ENCODE peak calls at places on chromosomes 13 and 19, in nine cellular contexts. M is gastrocnemius medialis; T is left ventricle myocardium inferior; U is neuronal stem cell; O is CD8-positive, alpha-beta T cell; Z is cardiac muscle cell; Q is CD4-positive, CD25-positive, alpha-beta regulatory T cell; S is heart left ventricle; F is right lobe of liver. B is an unnamed sample. For H3K4me1, the result is how much of the 10 kb centered on the place peaks cover.

GRCh38 chr19:38669532-38669931 is 22.1 kb downstream of the ACTN4 start:
- DNase-seq in M (no peak), T (no peak), U (no peak), O (peak), Z (no peak), Q (peak), S (no peak), F (no peak), B (no peak)

GRCh38 chr13:90084684-90085290 is 1262.7 kb upstream of the MIR17HG start:
- DNase-seq in M (no peak), T (no peak), U (no peak), O (no peak), Z (no peak), Q (no peak), S (no peak), F (no peak), B (no peak)

GRCh38 chr13:33454844-33455256 is 169.3 kb upstream of the STARD13 start:
- DNase-seq in M (no peak), T (no peak), U (no peak), O (no peak), Z (no peak), Q (no peak), S (no peak), F (no peak), B (no peak)

GRCh38 chr13:71309905-71310304 is 557.1 kb downstream of the DACH1 start:
- DNase-seq in M (no peak), T (no peak), U (no peak), O (no peak), Z (no peak), Q (no peak), S (no peak), F (no peak), B (no peak)

GRCh38 chr13:18959229-18959628 is 222.4 kb downstream of the TUBA3C start:
- DNase-seq in M (no peak), T (no peak), U (no peak), O (no peak), Z (no peak), Q (no peak), S (no peak), F (no peak), B (no peak)

GRCh38 chr19:21878646-21879045 is 42.7 kb upstream of the ZNF43 start:
- DNase-seq in M (no peak), T (no peak), U (no peak), O (no peak), Z (no peak), Q (no peak), S (no peak), F (no peak), B (no peak)

GRCh38 chr13:28751210-28751935 is 32.6 kb upstream of the SLC46A3 start:
- DNase-seq in M (no peak), T (no peak), U (no peak), O (no peak), Z (no peak), Q (peak), S (no peak), F (no peak), B (no peak)

GRCh38 chr19:1700733-1701663 is 48.6 kb upstream of the TCF3 start:
- DNase-seq in M (no peak), T (no peak), U (no peak), O (no peak), Z (no peak), Q (no peak), S (no peak), F (no peak), B (no peak)

GRCh38 chr13:29991343-29991742 is 140.9 kb upstream of the UBL3 start:
- DNase-seq in M (no peak), T (no peak), U (no peak), O (no peak), Z (no peak), Q (no peak), S (no peak), F (no peak), B (no peak)

GRCh38 chr19:49957262-49957915 is 3.6 kb downstream of the SIGLEC11 start:
- DNase-seq in M (no peak), T (no peak), U (no peak), O (no peak), Z (no peak), Q (no peak), S (no peak), F (no peak), B (no peak)

GRCh38 chr19:19405919-19406877 is 723 bp downstream of the GATAD2A start:
- DNase-seq in M (no peak), T (peak), U (peak), O (peak), Z (peak), Q (peak), S (peak), F (peak), B (peak)

GRCh38 chr19:47781590-47782318 is 3.3 kb downstream of the SELENOW start:
- DNase-seq in M (no peak), T (peak), U (no peak), O (no peak), Z (no peak), Q (no peak), S (peak), F (no peak), B (no peak)

GRCh38 chr13:30520571-30520970 is 54.8 kb upstream of the HMGB1 start:
- DNase-seq in M (no peak), T (no peak), U (no peak), O (no peak), Z (no peak), Q (no peak), S (no peak), F (no peak), B (no peak)

DNA sequence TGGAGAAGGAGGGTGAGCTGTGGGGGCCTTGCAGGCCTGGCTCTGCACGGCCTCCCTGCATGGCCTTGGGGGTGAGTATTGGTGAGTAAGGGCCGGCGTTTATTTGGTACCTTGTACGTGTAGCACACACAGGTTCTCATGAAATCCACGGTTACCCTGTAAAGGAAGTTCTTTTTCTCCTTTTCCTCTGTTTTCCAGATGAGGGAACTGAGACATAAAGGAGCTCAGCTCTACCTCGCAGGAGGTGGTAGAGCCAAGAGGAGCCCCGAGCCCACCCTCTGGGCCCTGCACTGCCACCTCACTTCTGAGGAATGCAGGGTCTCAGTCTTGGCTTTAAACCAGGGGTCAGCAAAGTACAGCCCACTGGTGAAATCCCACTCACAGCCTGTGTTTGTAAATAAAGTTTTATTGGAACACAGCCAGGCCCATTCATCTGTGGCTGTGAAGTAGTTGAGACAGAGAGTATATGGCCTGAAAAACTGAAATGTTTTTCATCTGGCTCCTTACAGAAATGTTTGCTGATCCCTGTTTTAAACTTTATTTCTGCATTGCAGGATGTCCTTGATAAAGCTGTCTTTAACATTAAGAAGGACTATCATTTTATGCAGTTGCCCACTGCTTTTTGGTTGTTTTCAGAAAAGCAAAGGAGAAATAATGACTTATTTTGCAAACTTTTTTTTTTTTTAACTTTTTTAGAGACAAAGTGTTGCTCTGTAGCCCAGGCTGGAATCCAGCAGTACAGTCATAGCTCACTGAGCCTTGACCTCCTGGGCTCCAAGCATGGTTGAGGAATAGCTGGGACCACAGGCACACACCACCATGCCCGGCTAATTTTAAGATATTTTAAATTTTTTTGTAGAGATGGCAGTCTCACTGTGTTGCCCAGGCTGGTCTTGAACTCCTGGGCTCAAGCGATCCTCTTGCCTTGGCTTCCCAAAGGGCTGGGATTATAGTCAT is 6.4 kb downstream of the EPN1 start:
- DNase-seq in M (no peak), T (no peak), U (no peak), O (no peak), Z (no peak), Q (no peak), S (no peak), F (no peak), B (no peak)
- H3K4me1 ChIP-seq in M (under half), T (half or more), U (under half), O (under half), Z (under half), Q (under half), S (under half), F (under half), B (half or more)

GRCh38 chr13:110600261-110600819 is 15.0 kb upstream of the NAXD start:
- DNase-seq in M (no peak), T (no peak), U (no peak), O (no peak), Z (no peak), Q (no peak), S (no peak), F (no peak), B (peak)
- H3K27ac ChIP-seq in M (no peak), T (no peak), U (no peak), O (no peak), Z (no peak), Q (no peak), S (no peak), F (no peak), B (no peak)

GRCh38 chr13:26991508-26992181 is 180.0 kb downstream of the USP12 start:
- DNase-seq in M (no peak), T (no peak), U (no peak), O (no peak), Z (no peak), Q (no peak), S (no peak), F (peak), B (no peak)
- H3K4me1 ChIP-seq in M (under half), T (under half), U (under half), O (under half), Z (under half), Q (under half), S (under half), F (under half), B (under half)

GRCh38 chr19:5035817-5036732 is 67.2 kb downstream of the KDM4B start:
- DNase-seq in M (no peak), T (no peak), U (no peak), O (no peak), Z (no peak), Q (no peak), S (no peak), F (peak), B (no peak)
- H3K27ac ChIP-seq in M (peak), T (peak), U (no peak), O (no peak), Z (peak), Q (no peak), S (no peak), F (no peak), B (peak)

GRCh38 chr19:5953680-5954213 is 24.2 kb downstream of the RANBP3 start:
- DNase-seq in M (no peak), T (no peak), U (no peak), O (no peak), Z (no peak), Q (peak), S (no peak), F (no peak), B (no peak)
- H3K4me1 ChIP-seq in M (half or more), T (half or more), U (under half), O (half or more), Z (half or more), Q (half or more), S (half or more), F (under half), B (half or more)

GRCh38 chr19:32404213-32404938 is 1.2 kb upstream of the DPY19L3 start:
- DNase-seq in M (no peak), T (no peak), U (peak), O (no peak), Z (no peak), Q (no peak), S (no peak), F (no peak), B (no peak)
- H3K27ac ChIP-seq in M (peak), T (peak), U (peak), O (peak), Z (peak), Q (peak), S (peak), F (peak), B (peak)

GRCh38 chr13:46180393-46180792 is 1.6 kb downstream of the LCP1 start:
- DNase-seq in M (no peak), T (no peak), U (no peak), O (no peak), Z (no peak), Q (no peak), S (no peak), F (no peak), B (no peak)

GRCh38 chr13:46181799-46182490 is at the start of gene LCP1:
- DNase-seq in M (no peak), T (no peak), U (no peak), O (peak), Z (no peak), Q (peak), S (no peak), F (no peak), B (peak)

GRCh38 chr13:46183018-46183940 is 1.3 kb upstream of the LCP1 start:
- DNase-seq in M (no peak), T (no peak), U (no peak), O (no peak), Z (no peak), Q (no peak), S (no peak), F (no peak), B (no peak)

GRCh38 chr13:46184277-46184699 is 2.3 kb upstream of the LCP1 start:
- DNase-seq in M (no peak), T (peak), U (no peak), O (peak), Z (peak), Q (peak), S (no peak), F (no peak), B (peak)

GRCh38 chr13:46182491-46182877 is 507 bp upstream of the LCP1 start:
- DNase-seq in M (no peak), T (no peak), U (no peak), O (no peak), Z (no peak), Q (no peak), S (no peak), F (no peak), B (no peak)
- H3K4me1 ChIP-seq in M (under half), T (under half), U (under half), O (under half), Z (under half), Q (half or more), S (under half), F (under half), B (under half)

DNA sequence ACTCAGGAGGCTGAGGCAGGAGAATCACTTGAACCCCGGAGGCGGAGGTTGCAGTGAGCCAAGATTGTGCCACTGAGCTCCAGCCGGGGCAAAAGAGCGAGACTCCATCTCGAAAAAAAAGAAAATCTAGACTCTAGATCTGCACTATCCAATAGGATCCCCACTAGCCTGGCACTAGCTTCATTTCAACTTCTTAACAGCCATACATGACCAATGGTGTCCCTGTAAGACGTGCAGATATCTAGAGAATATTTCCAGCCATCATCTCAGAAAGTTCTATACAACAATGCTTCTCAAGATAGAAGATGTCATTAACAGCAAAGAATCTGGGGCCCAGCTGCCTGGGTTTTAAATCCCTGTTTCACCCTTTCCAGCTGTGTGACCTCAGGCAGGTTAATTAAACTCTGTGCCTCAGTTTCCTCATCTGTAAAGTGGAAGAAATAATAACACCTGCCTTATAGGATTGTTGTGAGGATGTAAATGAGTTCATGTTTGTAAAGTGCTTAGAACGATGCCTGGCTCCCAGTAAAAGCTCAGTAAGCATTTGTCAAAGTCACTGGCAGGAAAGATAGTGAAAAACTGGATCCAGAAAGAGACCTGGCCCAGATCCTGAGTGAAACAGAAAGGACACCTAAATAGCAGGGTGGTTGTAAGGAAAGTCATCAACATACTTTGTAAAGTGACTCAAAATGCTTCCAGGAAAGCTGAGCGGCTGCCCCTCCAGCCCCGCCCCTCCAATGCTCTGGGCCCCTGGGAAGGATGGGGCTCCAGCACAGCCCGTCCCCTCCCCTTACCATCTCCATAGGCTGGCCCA is 13.5 kb downstream of the WIZ start:
- DNase-seq in M (no peak), T (no peak), U (no peak), O (no peak), Z (no peak), Q (no peak), S (no peak), F (no peak), B (no peak)
- H3K27ac ChIP-seq in M (no peak), T (no peak), U (no peak), O (no peak), Z (no peak), Q (no peak), S (no peak), F (no peak), B (no peak)

B was measured in transverse colon.